ENCODE peak calls at places on chromosomes 11 and 22, in five cellular contexts. One of them, this sample, is unnamed.

GRCh38 chr11:15166204-15166603 is 51.5 kb downstream of the INSC start:
- DNase-seq in coronary artery: no peak
- DNase-seq in pancreas: no peak
- DNase-seq in A549: no peak
- DNase-seq in ovary: no peak
- DNase-seq in this sample: no peak

GRCh38 chr11:46557684-46558151 is 36.1 kb downstream of the AMBRA1 start:
- DNase-seq in coronary artery: no peak
- DNase-seq in pancreas: no peak
- DNase-seq in A549: peak
- DNase-seq in ovary: no peak
- DNase-seq in this sample: no peak

GRCh38 chr11:14350215-14350614 is 8.8 kb downstream of the RRAS2 start:
- DNase-seq in coronary artery: no peak
- DNase-seq in pancreas: no peak
- DNase-seq in A549: no peak
- DNase-seq in ovary: no peak
- DNase-seq in this sample: no peak

GRCh38 chr11:95788921-95789505 is 569 bp downstream of the FAM76B start:
- DNase-seq in coronary artery: no peak
- DNase-seq in pancreas: no peak
- DNase-seq in A549: peak
- DNase-seq in ovary: peak
- DNase-seq in this sample: peak

GRCh38 chr11:121067453-121067852 is 33.6 kb upstream of the TECTA start:
- DNase-seq in coronary artery: no peak
- DNase-seq in pancreas: no peak
- DNase-seq in A549: peak
- DNase-seq in ovary: no peak
- DNase-seq in this sample: no peak

GRCh38 chr11:86214710-86215109 is 29.8 kb upstream of the EED start:
- DNase-seq in coronary artery: no peak
- DNase-seq in pancreas: no peak
- DNase-seq in A549: no peak
- DNase-seq in ovary: no peak
- DNase-seq in this sample: no peak

GRCh38 chr22:42649261-42650056 is at the start of gene CYB5R3:
- DNase-seq in coronary artery: no peak
- DNase-seq in pancreas: peak
- DNase-seq in A549: peak
- DNase-seq in ovary: peak
- DNase-seq in this sample: peak

GRCh38 chr11:34483475-34483874 is 30.1 kb downstream of the ELF5 start:
- DNase-seq in coronary artery: no peak
- DNase-seq in pancreas: no peak
- DNase-seq in A549: no peak
- DNase-seq in ovary: no peak
- DNase-seq in this sample: no peak

GRCh38 chr22:38246692-38247091 is 26.1 kb downstream of the TMEM184B start:
- DNase-seq in coronary artery: peak
- DNase-seq in pancreas: no peak
- DNase-seq in A549: no peak
- DNase-seq in ovary: no peak
- DNase-seq in this sample: no peak

GRCh38 chr22:24090581-24090980 is 79.5 kb downstream of the CABIN1 start:
- DNase-seq in coronary artery: peak
- DNase-seq in pancreas: no peak
- DNase-seq in A549: no peak
- DNase-seq in ovary: no peak
- DNase-seq in this sample: no peak

GRCh38 chr11:109062445-109062844 is 359.5 kb upstream of the C11orf87 start:
- DNase-seq in coronary artery: no peak
- DNase-seq in pancreas: no peak
- DNase-seq in A549: no peak
- DNase-seq in ovary: no peak
- DNase-seq in this sample: no peak

GRCh38 chr11:101446238-101446637 is 137.6 kb downstream of the TRPC6 start:
- DNase-seq in coronary artery: no peak
- DNase-seq in pancreas: no peak
- DNase-seq in A549: no peak
- DNase-seq in ovary: no peak
- DNase-seq in this sample: no peak

GRCh38 chr11:64089027-64089360 is 53.3 kb downstream of the FLRT1 start:
- DNase-seq in coronary artery: no peak
- DNase-seq in pancreas: no peak
- DNase-seq in A549: no peak
- DNase-seq in ovary: no peak
- DNase-seq in this sample: no peak

GRCh38 chr11:111718436-111719325 is 47.5 kb downstream of the PPP2R1B start:
- DNase-seq in coronary artery: no peak
- DNase-seq in pancreas: no peak
- DNase-seq in A549: peak
- DNase-seq in ovary: no peak
- DNase-seq in this sample: no peak

GRCh38 chr11:108135845-108136599 is 14.7 kb downstream of the ACAT1 start:
- DNase-seq in coronary artery: no peak
- DNase-seq in pancreas: no peak
- DNase-seq in A549: peak
- DNase-seq in ovary: no peak
- DNase-seq in this sample: no peak

GRCh38 chr11:27622541-27623300 is 77.5 kb downstream of the BDNF start:
- DNase-seq in coronary artery: no peak
- DNase-seq in pancreas: no peak
- DNase-seq in A549: no peak
- DNase-seq in ovary: no peak
- DNase-seq in this sample: no peak

GRCh38 chr11:48272551-48273080 is 9.0 kb downstream of the OR4X1 start:
- DNase-seq in coronary artery: no peak
- DNase-seq in pancreas: no peak
- DNase-seq in A549: no peak
- DNase-seq in ovary: no peak
- DNase-seq in this sample: no peak

GRCh38 chr22:20748820-20749428 is 25.0 kb upstream of the SERPIND1 start:
- DNase-seq in coronary artery: no peak
- DNase-seq in pancreas: no peak
- DNase-seq in A549: no peak
- DNase-seq in ovary: no peak
- DNase-seq in this sample: no peak

GRCh38 chr11:63951779-63952536 is 13.2 kb downstream of the NAA40 start:
- DNase-seq in coronary artery: no peak
- DNase-seq in pancreas: no peak
- DNase-seq in A549: no peak
- DNase-seq in ovary: no peak
- DNase-seq in this sample: no peak

GRCh38 chr22:17586831-17587440 is 23.6 kb downstream of the SLC25A18 start:
- DNase-seq in coronary artery: no peak
- DNase-seq in pancreas: no peak
- DNase-seq in A549: no peak
- DNase-seq in ovary: peak
- DNase-seq in this sample: no peak
- H3K27ac ChIP-seq in coronary artery: no peak
- H3K27ac ChIP-seq in pancreas: no peak
- H3K27ac ChIP-seq in A549: no peak
- H3K27ac ChIP-seq in ovary: no peak
- H3K27ac ChIP-seq in this sample: peak

GRCh38 chr11:67355023-67355793 is 1.9 kb upstream of the POLD4 start:
- DNase-seq in coronary artery: peak
- DNase-seq in pancreas: no peak
- DNase-seq in A549: peak
- DNase-seq in ovary: peak
- DNase-seq in this sample: no peak
- H3K27ac ChIP-seq in coronary artery: peak
- H3K27ac ChIP-seq in pancreas: peak
- H3K27ac ChIP-seq in A549: peak
- H3K27ac ChIP-seq in ovary: peak
- H3K27ac ChIP-seq in this sample: no peak

GRCh38 chr11:12674936-12675696 is 895 bp downstream of the TEAD1 start:
- DNase-seq in coronary artery: peak
- DNase-seq in pancreas: no peak
- DNase-seq in A549: no peak
- DNase-seq in ovary: peak
- DNase-seq in this sample: no peak

GRCh38 chr11:12675951-12676711 is 1.9 kb downstream of the TEAD1 start:
- DNase-seq in coronary artery: no peak
- DNase-seq in pancreas: no peak
- DNase-seq in A549: no peak
- DNase-seq in ovary: peak
- DNase-seq in this sample: no peak

GRCh38 chr11:12673601-12673923 is 659 bp upstream of the TEAD1 start:
- DNase-seq in coronary artery: no peak
- DNase-seq in pancreas: no peak
- DNase-seq in A549: no peak
- DNase-seq in ovary: no peak
- DNase-seq in this sample: no peak

GRCh38 chr11:12673924-12674570 is at the start of gene TEAD1:
- DNase-seq in coronary artery: peak
- DNase-seq in pancreas: peak
- DNase-seq in A549: peak
- DNase-seq in ovary: peak
- DNase-seq in this sample: peak

GRCh38 chr11:12674571-12674935 is 332 bp downstream of the TEAD1 start:
- DNase-seq in coronary artery: no peak
- DNase-seq in pancreas: no peak
- DNase-seq in A549: no peak
- DNase-seq in ovary: no peak
- DNase-seq in this sample: peak
- H3K27ac ChIP-seq in coronary artery: peak
- H3K27ac ChIP-seq in pancreas: peak
- H3K27ac ChIP-seq in A549: peak
- H3K27ac ChIP-seq in ovary: peak
- H3K27ac ChIP-seq in this sample: peak

GRCh38 chr11:78199653-78200015 is 10.9 kb downstream of the USP35 start:
- DNase-seq in coronary artery: no peak
- DNase-seq in pancreas: no peak
- DNase-seq in A549: no peak
- DNase-seq in ovary: no peak
- DNase-seq in this sample: no peak
- H3K27ac ChIP-seq in coronary artery: no peak
- H3K27ac ChIP-seq in pancreas: no peak
- H3K27ac ChIP-seq in A549: no peak
- H3K27ac ChIP-seq in ovary: no peak
- H3K27ac ChIP-seq in this sample: no peak

GRCh38 chr11:68651208-68651984 is 32.9 kb upstream of the GAL start:
- DNase-seq in coronary artery: peak
- DNase-seq in pancreas: no peak
- DNase-seq in A549: no peak
- DNase-seq in ovary: no peak
- DNase-seq in this sample: no peak

GRCh38 chr11:68652683-68653156 is 31.6 kb upstream of the GAL start:
- DNase-seq in coronary artery: no peak
- DNase-seq in pancreas: no peak
- DNase-seq in A549: no peak
- DNase-seq in ovary: no peak
- DNase-seq in this sample: no peak

GRCh38 chr11:68649851-68650555 is 34.3 kb upstream of the GAL start:
- DNase-seq in coronary artery: peak
- DNase-seq in pancreas: no peak
- DNase-seq in A549: no peak
- DNase-seq in ovary: no peak
- DNase-seq in this sample: no peak

GRCh38 chr11:68651985-68652682 is 32.2 kb upstream of the GAL start:
- DNase-seq in coronary artery: peak
- DNase-seq in pancreas: no peak
- DNase-seq in A549: no peak
- DNase-seq in ovary: no peak
- DNase-seq in this sample: no peak

DNA sequence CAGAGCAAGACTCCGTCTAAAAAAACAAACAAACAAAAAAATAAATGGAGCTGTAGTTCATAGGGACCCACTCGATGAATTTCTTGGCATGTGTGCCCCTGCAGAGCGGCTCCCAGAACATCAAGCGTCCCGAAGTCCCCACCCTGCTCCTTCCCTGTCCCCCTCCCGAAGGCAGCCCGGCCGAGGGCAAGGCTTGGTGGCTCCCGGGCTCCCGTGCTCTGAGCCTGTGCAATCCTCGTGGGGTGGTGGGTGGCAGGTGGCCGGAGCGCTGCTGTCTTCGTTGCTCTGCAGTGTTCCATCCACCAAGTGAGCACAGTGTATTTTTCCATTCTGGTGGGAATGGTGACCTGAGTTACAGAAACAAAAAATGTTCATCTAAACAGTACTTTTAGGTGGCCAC is 33.5 kb upstream of the GAL start:
- DNase-seq in coronary artery: no peak
- DNase-seq in pancreas: no peak
- DNase-seq in A549: no peak
- DNase-seq in ovary: no peak
- DNase-seq in this sample: no peak
- H3K27ac ChIP-seq in coronary artery: no peak
- H3K27ac ChIP-seq in pancreas: no peak
- H3K27ac ChIP-seq in A549: no peak
- H3K27ac ChIP-seq in ovary: no peak
- H3K27ac ChIP-seq in this sample: no peak

GRCh38 chr11:74980627-74981026 is 8.1 kb upstream of the NEU3 start:
- DNase-seq in coronary artery: no peak
- DNase-seq in pancreas: no peak
- DNase-seq in A549: no peak
- DNase-seq in ovary: no peak
- DNase-seq in this sample: no peak

GRCh38 chr11:74981888-74982287 is 6.8 kb upstream of the NEU3 start:
- DNase-seq in coronary artery: no peak
- DNase-seq in pancreas: no peak
- DNase-seq in A549: no peak
- DNase-seq in ovary: no peak
- DNase-seq in this sample: no peak

GRCh38 chr11:74978041-74978440 is 10.7 kb upstream of the NEU3 start:
- DNase-seq in coronary artery: no peak
- DNase-seq in pancreas: no peak
- DNase-seq in A549: no peak
- DNase-seq in ovary: no peak
- DNase-seq in this sample: no peak
- H3K27ac ChIP-seq in coronary artery: no peak
- H3K27ac ChIP-seq in pancreas: no peak
- H3K27ac ChIP-seq in A549: no peak
- H3K27ac ChIP-seq in ovary: no peak
- H3K27ac ChIP-seq in this sample: no peak

DNA sequence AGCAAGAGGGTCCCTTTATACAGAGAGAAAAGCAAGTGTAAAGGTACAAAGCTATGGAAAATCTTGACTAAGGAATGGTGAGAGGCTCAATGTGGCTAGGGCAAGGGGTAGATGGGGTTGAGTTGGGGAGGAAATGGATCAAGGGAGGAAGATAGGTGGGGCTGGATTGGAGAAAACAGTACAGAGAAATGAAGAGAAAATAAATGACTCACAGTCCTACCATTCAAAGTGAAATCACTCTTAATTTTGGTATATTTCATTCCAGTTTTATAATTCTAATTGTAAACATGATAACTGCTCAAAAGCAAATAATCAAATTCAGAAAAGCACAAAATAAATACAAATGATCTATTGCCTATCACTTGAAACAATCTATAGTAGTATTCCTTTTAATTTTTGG is 16.6 kb downstream of the UBE4A start:
- DNase-seq in coronary artery: no peak
- DNase-seq in pancreas: no peak
- DNase-seq in A549: no peak
- DNase-seq in ovary: no peak
- DNase-seq in this sample: no peak
- H3K27ac ChIP-seq in coronary artery: no peak
- H3K27ac ChIP-seq in pancreas: no peak
- H3K27ac ChIP-seq in A549: no peak
- H3K27ac ChIP-seq in ovary: no peak
- H3K27ac ChIP-seq in this sample: no peak

GRCh38 chr11:134040386-134041297 is 28.2 kb upstream of the JAM3 start:
- DNase-seq in coronary artery: no peak
- DNase-seq in pancreas: no peak
- DNase-seq in A549: no peak
- DNase-seq in ovary: peak
- DNase-seq in this sample: no peak
- H3K27ac ChIP-seq in coronary artery: peak
- H3K27ac ChIP-seq in pancreas: no peak
- H3K27ac ChIP-seq in A549: no peak
- H3K27ac ChIP-seq in ovary: peak
- H3K27ac ChIP-seq in this sample: peak

This sample was measured in dorsolateral prefrontal cortex.